ENCODE peak calls at places on chromosomes 11 and 22, in seven cellular contexts. K is stimulated activated CD8-positive, alpha-beta memory T cell treated with anti-CD3 and anti-CD28 coated beads, Interleukin-7, amount 100 ng/mL, for 1 hour; T is cardiac muscle cell; Q is HTR-8/SVneo; I is CD4-positive, alpha-beta T cell; M is effector memory CD4-positive, alpha-beta T cell; Y is psoas muscle. C is an unnamed sample.

GRCh38 chr11:5992604-5993251 is 5.9 kb upstream of the OR52L1 start:
- DNase-seq in Q (peak), K (no peak), Y (no peak), I (no peak), T (peak), M (no peak), C (no peak)

GRCh38 chr11:96014234-96014633 is 90.3 kb upstream of the MTMR2 start:
- DNase-seq in Q (no peak), I (no peak), Y (no peak), M (peak), T (peak), K (no peak), C (peak)

GRCh38 chr22:46078241-46079092 is 71.9 kb upstream of the PPARA start:
- DNase-seq in T (no peak), I (no peak), M (no peak), Q (no peak), Y (peak), K (no peak), C (no peak)

GRCh38 chr11:75508051-75508561 is 17.6 kb downstream of the GDPD5 start:
- DNase-seq in Q (no peak), K (peak), T (no peak), M (peak), Y (no peak), I (peak), C (peak)

GRCh38 chr11:73141031-73141308 is 1.1 kb downstream of the FCHSD2 start:
- DNase-seq in M (no peak), T (no peak), Q (peak), Y (peak), K (no peak), I (no peak), C (peak)

GRCh38 chr11:122127020-122127419 is 11.0 kb upstream of the BLID start:
- DNase-seq in M (no peak), K (no peak), Q (no peak), T (no peak), Y (no peak), I (no peak), C (no peak)

GRCh38 chr11:124170801-124171586 is 12.2 kb upstream of the OR10D3 start:
- DNase-seq in Q (no peak), M (no peak), I (no peak), K (no peak), Y (no peak), T (no peak), C (no peak)

GRCh38 chr11:19967796-19968195 is 192.5 kb downstream of the DBX1 start:
- DNase-seq in K (no peak), Y (no peak), T (no peak), Q (no peak), M (no peak), I (no peak), C (no peak)

GRCh38 chr22:49550766-49551362 is 276.8 kb downstream of the BRD1 start:
- DNase-seq in I (no peak), M (no peak), Y (no peak), K (no peak), T (no peak), Q (no peak), C (no peak)

GRCh38 chr11:46490576-46491100 is 99.1 kb upstream of the CHRM4 start:
- DNase-seq in M (no peak), Q (no peak), Y (no peak), T (no peak), K (no peak), I (no peak), C (no peak)

C was measured in T follicular helper cell.